ENCODE peak calls at places on chromosomes 4 and X, in ten cellular contexts. T is lower lobe of right lung; Q is tibial nerve; V is AG04449; O is endothelial cell of umbilical vein; H is CD8-positive, alpha-beta T cell; R is astrocyte of the spinal cord; K is left ventricle myocardium inferior; G is retinal pigment epithelial cell; U is pancreas. L is an unnamed sample.

GRCh38 chrX:119871245-119871598 is 311 bp downstream of the RNF113A start:
- DNase-seq in T (peak), Q (no peak), V (no peak), O (no peak), H (peak), R (peak), K (no peak), G (no peak), U (no peak), L (peak)

GRCh38 chrX:43615677-43616076 is 40.4 kb upstream of the MAOA start:
- DNase-seq in T (no peak), Q (no peak), V (no peak), O (no peak), H (no peak), R (no peak), K (no peak), G (no peak), U (no peak), L (no peak)

GRCh38 chr4:85544751-85545150 is 69.8 kb downstream of the ARHGAP24 start:
- DNase-seq in T (no peak), Q (no peak), V (no peak), O (no peak), H (no peak), R (no peak), K (no peak), G (no peak), U (no peak), L (no peak)

GRCh38 chr4:56241500-56241899 is 145.8 kb downstream of the AASDH start:
- DNase-seq in T (no peak), Q (no peak), V (no peak), O (no peak), H (no peak), R (no peak), K (no peak), G (no peak), U (no peak), L (no peak)

GRCh38 chr4:125961626-125962025 is 646.9 kb downstream of the FAT4 start:
- DNase-seq in T (peak), Q (no peak), V (no peak), O (no peak), H (no peak), R (no peak), K (no peak), G (no peak), U (peak), L (no peak)

GRCh38 chr4:180635276-180635675 is 1607.9 kb upstream of the TENM3 start:
- DNase-seq in T (no peak), Q (no peak), V (no peak), O (no peak), H (no peak), R (peak), K (no peak), G (peak), U (no peak), L (no peak)

GRCh38 chr4:187128971-187129370 is 405.3 kb upstream of the FAT1 start:
- DNase-seq in T (no peak), Q (no peak), V (peak), O (no peak), H (no peak), R (peak), K (no peak), G (no peak), U (no peak), L (peak)

GRCh38 chr4:106690487-106690886 is 321.9 kb upstream of the GIMD1 start:
- DNase-seq in T (no peak), Q (no peak), V (peak), O (peak), H (no peak), R (peak), K (no peak), G (no peak), U (no peak), L (peak)

GRCh38 chr4:169158046-169158445 is 112.7 kb downstream of the SH3RF1 start:
- DNase-seq in T (no peak), Q (no peak), V (no peak), O (peak), H (no peak), R (no peak), K (no peak), G (no peak), U (no peak), L (peak)

GRCh38 chrX:2351321-2351720 is 149.5 kb downstream of the DHRSX start:
- DNase-seq in T (no peak), Q (no peak), V (peak), O (peak), H (no peak), R (peak), K (no peak), G (no peak), U (no peak), L (peak)

GRCh38 chrX:2348225-2348624 is 152.6 kb downstream of the DHRSX start:
- DNase-seq in T (no peak), Q (no peak), V (no peak), O (no peak), H (no peak), R (no peak), K (no peak), G (no peak), U (no peak), L (no peak)

DNA sequence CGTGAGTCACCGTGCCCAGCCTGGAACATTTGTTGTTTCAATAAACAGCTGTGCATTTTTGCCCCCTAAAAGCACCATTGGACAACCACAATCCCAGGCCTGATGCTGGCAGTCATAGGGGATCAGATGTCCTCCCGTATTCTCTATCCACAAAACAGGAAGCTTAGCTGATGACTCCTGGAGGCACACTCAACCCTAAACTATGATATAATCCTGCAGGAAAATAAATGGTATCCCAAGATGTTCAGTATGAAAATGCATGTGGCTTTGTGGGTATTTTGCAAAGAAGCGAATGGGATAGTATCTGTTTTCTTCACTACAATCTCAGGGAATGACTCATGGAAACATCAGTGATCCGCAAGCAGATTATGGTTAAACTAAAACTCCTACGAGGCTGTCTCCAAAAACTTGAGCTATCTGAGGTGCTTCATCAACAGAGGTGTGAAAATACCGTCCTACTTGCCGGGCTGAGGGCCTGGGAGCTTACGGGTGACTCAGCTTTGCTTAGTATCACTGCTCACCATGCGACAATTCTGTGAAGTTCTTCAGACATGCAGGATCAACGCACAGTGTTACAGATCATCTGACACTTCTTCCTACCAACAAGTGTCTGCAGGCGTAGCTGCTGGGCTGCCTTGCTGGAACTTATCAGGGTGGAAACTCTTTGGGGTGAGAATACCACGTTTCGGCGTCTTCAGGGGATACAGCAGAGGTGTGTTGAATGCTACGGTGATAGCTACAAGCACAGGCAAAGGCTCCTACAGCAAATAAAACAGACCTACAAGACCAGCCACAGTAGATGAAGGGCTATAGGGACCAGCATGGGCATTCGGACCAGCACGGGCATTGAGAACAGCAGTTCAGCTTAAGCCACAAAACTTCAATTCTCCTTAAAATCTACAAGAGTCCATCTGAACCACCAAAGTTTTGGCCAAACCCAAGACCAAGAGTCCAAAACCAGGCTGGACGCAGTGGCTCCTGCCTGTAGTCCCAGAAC is 148.5 kb downstream of the DHRSX start:
- DNase-seq in T (no peak), Q (no peak), V (peak), O (peak), H (no peak), R (peak), K (no peak), G (peak), U (no peak), L (peak)
- H3K4me3 ChIP-seq in T (no peak), Q (no peak), V (peak), O (no peak), H (no peak), R (no peak), K (no peak), G (no peak), U (no peak), L (no peak)

GRCh38 chr4:183099537-183100297 is 660 bp downstream of the WWC2 start:
- DNase-seq in T (peak), Q (no peak), V (no peak), O (peak), H (no peak), R (no peak), K (peak), G (no peak), U (peak), L (no peak)

GRCh38 chr4:183097251-183098079 is 1.6 kb upstream of the WWC2 start:
- DNase-seq in T (peak), Q (peak), V (no peak), O (no peak), H (peak), R (peak), K (peak), G (no peak), U (peak), L (no peak)

GRCh38 chr4:183098080-183098722 is 856 bp upstream of the WWC2 start:
- DNase-seq in T (peak), Q (peak), V (no peak), O (peak), H (peak), R (peak), K (peak), G (no peak), U (peak), L (peak)

GRCh38 chr4:183100298-183100599 is 1.2 kb downstream of the WWC2 start:
- DNase-seq in T (no peak), Q (no peak), V (no peak), O (no peak), H (no peak), R (no peak), K (no peak), G (no peak), U (no peak), L (no peak)

DNA sequence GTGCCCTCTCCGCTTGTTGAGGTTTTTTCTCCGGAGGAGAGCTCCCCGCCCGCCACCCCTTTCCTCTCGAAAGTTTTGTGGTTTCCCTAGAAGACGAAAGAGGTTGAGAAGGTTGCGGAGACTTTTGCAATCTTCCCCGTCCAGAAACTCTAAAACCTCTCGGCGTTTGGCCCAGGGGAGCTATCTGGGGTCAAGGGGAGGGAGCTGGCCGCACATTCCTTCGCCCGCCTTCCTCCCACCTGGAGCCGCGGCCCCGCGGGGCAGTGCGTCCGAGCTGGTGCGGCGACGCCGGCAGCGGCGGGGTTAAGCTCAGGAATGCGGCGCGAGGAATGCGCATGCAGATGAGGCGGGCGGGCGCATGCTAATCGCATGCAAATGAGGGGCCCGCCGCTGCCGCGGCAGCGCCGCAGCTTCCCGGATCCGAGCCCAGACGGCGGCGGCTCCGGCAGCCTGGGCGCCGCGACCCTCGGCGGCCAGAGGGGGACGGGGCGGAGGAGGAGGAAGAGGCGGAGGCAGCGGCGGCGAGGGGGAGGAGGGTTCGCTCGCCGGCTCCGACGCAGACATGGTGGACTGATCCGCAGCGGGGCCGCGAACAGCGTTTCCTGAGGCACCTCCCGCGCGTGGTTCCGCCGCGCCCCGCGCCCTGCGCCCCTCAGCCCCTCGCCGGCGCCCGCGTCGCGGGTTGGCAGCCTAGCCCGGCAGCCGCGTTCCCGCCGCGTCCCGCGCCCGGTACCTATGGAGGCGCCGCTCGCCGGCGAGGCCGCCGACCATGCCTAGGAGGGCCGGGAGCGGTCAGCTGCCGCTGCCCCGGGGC is at the start of gene WWC2:
- DNase-seq in T (peak), Q (peak), V (peak), O (peak), H (peak), R (peak), K (peak), G (peak), U (peak), L (peak)
- TF ChIP-seq CTCF in T (peak), Q (no peak), V (peak), O (no peak), H (no peak), R (no peak), K (peak), G (no peak), U (no peak), L (no peak)

GRCh38 chr4:47104986-47105385 is 73.6 kb downstream of the GABRB1 start:
- DNase-seq in T (no peak), Q (no peak), V (no peak), O (no peak), H (no peak), R (no peak), K (no peak), G (no peak), U (no peak), L (peak)

GRCh38 chr4:47106561-47106960 is 75.2 kb downstream of the GABRB1 start:
- DNase-seq in T (no peak), Q (no peak), V (no peak), O (no peak), H (no peak), R (no peak), K (no peak), G (no peak), U (no peak), L (no peak)

DNA sequence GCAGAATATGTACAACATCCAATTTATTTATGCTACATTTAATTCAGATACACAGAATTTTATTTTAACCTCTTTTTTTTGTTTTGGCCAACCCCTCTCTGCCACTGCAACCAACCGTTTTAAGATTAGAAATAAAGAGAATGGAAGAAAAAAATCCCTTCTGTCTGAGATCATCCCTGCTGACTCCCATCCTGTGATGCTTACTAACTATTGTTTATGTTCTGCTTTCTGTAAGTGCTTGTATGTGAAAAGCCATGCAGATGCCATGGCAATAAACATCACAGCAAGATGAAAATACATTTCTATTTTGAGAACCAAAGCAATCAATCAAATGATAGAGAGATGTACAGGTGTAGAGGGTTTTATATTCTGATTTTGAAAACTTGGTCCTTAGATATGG is 70.1 kb downstream of the GABRB1 start:
- DNase-seq in T (no peak), Q (no peak), V (no peak), O (no peak), H (no peak), R (no peak), K (no peak), G (no peak), U (no peak), L (no peak)
- H3K4me3 ChIP-seq in T (no peak), Q (no peak), V (no peak), O (no peak), H (no peak), R (no peak), K (no peak), G (no peak), U (no peak), L (no peak)

GRCh38 chr4:77308843-77309242 is 151.8 kb downstream of the CCNG2 start:
- DNase-seq in T (no peak), Q (no peak), V (no peak), O (peak), H (no peak), R (peak), K (no peak), G (no peak), U (no peak), L (peak)
- TF ChIP-seq CTCF in T (peak), Q (no peak), V (peak), O (peak), H (no peak), R (peak), K (peak), G (peak), U (peak), L (peak)